ENCODE peak calls at places on chromosomes 5 and 9, in eight cellular contexts. C, S, P, O, Z, J, U and D are unnamed samples. For H3K36me3, H3K27me3 and H3K4me1, the result is how much of the 10 kb centered on the place peaks cover.

GRCh38 chr5:147509041-147509709 is 693 bp downstream of the DPYSL3 start:
- DNase-seq in O (peak), C (peak), J (no peak), S (peak), Z (peak), P (no peak), U (no peak), D (no peak)

GRCh38 chr5:154519375-154519774 is 41.3 kb upstream of the HAND1 start:
- DNase-seq in S (peak), C (no peak), O (no peak), P (no peak), Z (peak), U (no peak), J (peak), D (no peak)

GRCh38 chr5:9207820-9208418 is 338.0 kb downstream of the SEMA5A start:
- DNase-seq in S (peak), C (no peak), P (no peak), U (no peak), Z (peak), J (peak), O (no peak), D (no peak)

GRCh38 chr5:10747678-10748622 is 13.1 kb downstream of the DAP start:
- DNase-seq in C (no peak), P (no peak), U (no peak), Z (no peak), S (no peak), J (no peak), O (no peak), D (no peak)

GRCh38 chr9:134837529-134837928 is 43.1 kb upstream of the FCN2 start:
- DNase-seq in U (no peak), S (no peak), P (no peak), Z (no peak), J (no peak), O (no peak), C (no peak), D (no peak)

GRCh38 chr5:108311682-108312081 is 70.2 kb downstream of the FBXL17 start:
- DNase-seq in C (no peak), P (no peak), J (no peak), S (no peak), Z (no peak), U (no peak), O (no peak), D (no peak)

GRCh38 chr9:113349434-113350337 is at the start of gene BSPRY:
- DNase-seq in C (no peak), O (no peak), Z (peak), P (no peak), S (no peak), U (no peak), J (no peak), D (no peak)

GRCh38 chr5:61866930-61867329 is 439.1 kb upstream of the KIF2A start:
- DNase-seq in C (no peak), U (no peak), P (no peak), O (no peak), J (peak), S (peak), Z (peak), D (no peak)

GRCh38 chr9:12464910-12465512 is 228.2 kb upstream of the TYRP1 start:
- DNase-seq in C (no peak), U (no peak), P (no peak), J (peak), S (no peak), Z (peak), O (no peak), D (no peak)

GRCh38 chr9:114345493-114346065 is 15.9 kb downstream of the ORM2 start:
- DNase-seq in S (no peak), P (no peak), Z (no peak), C (no peak), U (no peak), J (no peak), O (no peak), D (no peak)

GRCh38 chr9:129889461-129889935 is 54.2 kb downstream of the USP20 start:
- DNase-seq in O (no peak), C (no peak), S (no peak), Z (no peak), J (no peak), U (no peak), P (no peak), D (no peak)

GRCh38 chr9:128735373-128735772 is 11.4 kb upstream of the ZDHHC12 start:
- DNase-seq in C (no peak), P (no peak), O (peak), J (no peak), U (no peak), Z (no peak), S (no peak), D (no peak)
- H3K36me3 ChIP-seq in C (half or more), P (under half), O (half or more), J (under half), U (under half), Z (under half), S (under half), D (under half)

GRCh38 chr9:37061763-37062162 is 27.7 kb upstream of the PAX5 start:
- DNase-seq in C (no peak), P (no peak), U (no peak), S (no peak), J (peak), Z (no peak), O (no peak), D (no peak)
- H3K27me3 ChIP-seq in C (half or more), P (under half), U (under half), S (under half), J (under half), Z (half or more), O (half or more), D (under half)

GRCh38 chr5:60685700-60686099 is 14.3 kb downstream of the DEPDC1B start:
- DNase-seq in P (no peak), C (no peak), S (no peak), U (no peak), O (no peak), J (no peak), Z (no peak), D (no peak)
- H3K4me1 ChIP-seq in P (under half), C (under half), S (under half), U (under half), O (under half), J (under half), Z (under half), D (under half)

GRCh38 chr9:128106940-128107259 is 20.6 kb downstream of the PTGES2 start:
- DNase-seq in J (no peak), Z (no peak), S (no peak), O (no peak), U (no peak), P (no peak), C (no peak), D (no peak)
- H3K36me3 ChIP-seq in J (under half), Z (under half), S (under half), O (half or more), U (half or more), P (half or more), C (half or more), D (half or more)

GRCh38 chr5:1315018-1315708 is 20.3 kb upstream of the TERT start:
- DNase-seq in J (no peak), Z (no peak), C (no peak), P (no peak), U (no peak), O (no peak), S (no peak), D (no peak)
- H3K27me3 ChIP-seq in J (under half), Z (under half), C (under half), P (under half), U (under half), O (under half), S (under half), D (under half)

GRCh38 chr5:138029501-138029900 is 3.4 kb downstream of the FAM13B start:
- DNase-seq in S (no peak), J (no peak), C (no peak), P (no peak), U (no peak), O (no peak), Z (no peak), D (no peak)
- H3K4me1 ChIP-seq in S (under half), J (under half), C (half or more), P (under half), U (half or more), O (under half), Z (under half), D (half or more)

DNA sequence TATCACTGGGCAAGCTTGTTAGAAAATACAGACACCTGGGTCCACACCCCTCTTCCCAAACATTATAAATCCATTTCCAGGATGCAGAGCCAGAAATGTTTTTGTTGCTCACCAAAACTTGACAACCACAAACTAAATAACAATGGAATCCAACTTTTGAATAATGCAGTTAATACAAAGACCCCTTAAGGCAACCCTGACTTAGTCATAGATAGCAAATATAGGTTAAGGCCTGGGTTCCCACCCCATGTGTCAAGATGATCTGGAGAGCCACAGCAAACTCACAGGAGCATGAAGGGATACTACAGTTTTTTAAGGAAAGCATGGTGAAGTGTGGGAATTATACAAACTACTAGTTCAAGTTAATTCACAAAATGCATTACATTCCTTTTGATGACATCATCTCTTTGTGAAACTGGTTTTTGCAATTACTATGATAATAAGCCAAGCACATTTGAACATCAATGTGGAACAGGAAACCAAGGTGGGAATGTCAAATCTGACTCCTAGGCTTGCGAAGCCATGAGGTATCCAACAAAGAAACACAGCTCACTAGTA is 50.6 kb downstream of the LHFPL2 start:
- DNase-seq in U (no peak), C (no peak), S (peak), P (no peak), O (no peak), J (peak), Z (peak), D (no peak)
- H3K36me3 ChIP-seq in U (under half), C (under half), S (under half), P (under half), O (under half), J (under half), Z (under half), D (under half)